ENCODE peak calls at places on chromosome 12, in seven cellular contexts. Q is breast epithelium; Y is D341Med; J is head of caudate nucleus; D is stimulated activated CD8-positive, alpha-beta memory T cell treated with anti-CD3 and anti-CD28 coated beads, Interleukin-7, amount 100 ng/mL, for 1 hour; I is activated naive CD4-positive, alpha-beta T cell treated with anti-CD3 and anti-CD28 coated beads, Interleukin-2, amount 50 U/mL, for 16 hours; S is LoVo. O is an unnamed sample.

GRCh38 chr12:82651489-82651888 is 35.2 kb upstream of the TMTC2 start:
- DNase-seq in D (no peak), Q (no peak), I (no peak), Y (no peak), S (peak), J (no peak), O (peak)

GRCh38 chr12:127119600-127120140 is 1147.3 kb upstream of the TMEM132C start:
- DNase-seq in Q (no peak), S (no peak), Y (no peak), D (no peak), I (no peak), J (no peak), O (no peak)

GRCh38 chr12:53320352-53321195 is 836 bp downstream of the AAAS start:
- DNase-seq in Q (no peak), Y (no peak), D (no peak), S (no peak), J (no peak), I (no peak), O (no peak)

GRCh38 chr12:4121506-4122020 is 152.0 kb upstream of the CCND2 start:
- DNase-seq in Q (no peak), S (no peak), J (no peak), Y (no peak), D (no peak), I (no peak), O (no peak)

GRCh38 chr12:131720241-131720640 is 9.4 kb downstream of the SFSWAP start:
- DNase-seq in J (no peak), D (no peak), Q (no peak), S (no peak), Y (no peak), I (no peak), O (no peak)

GRCh38 chr12:117400912-117401311 is 39.5 kb upstream of the NOS1 start:
- DNase-seq in D (no peak), I (no peak), Q (no peak), S (no peak), Y (no peak), J (no peak), O (no peak)

GRCh38 chr12:132078190-132078589 is 65.9 kb downstream of the DDX51 start:
- DNase-seq in Q (no peak), Y (no peak), S (no peak), J (no peak), I (no peak), D (no peak), O (no peak)

GRCh38 chr12:67441736-67442346 is 172.7 kb downstream of the CAND1 start:
- DNase-seq in I (peak), S (peak), J (peak), Q (peak), Y (peak), D (peak), O (peak)

GRCh38 chr12:11749943-11750690 is 100.6 kb downstream of the ETV6 start:
- DNase-seq in Q (no peak), Y (no peak), J (no peak), S (no peak), I (no peak), D (no peak), O (no peak)

GRCh38 chr12:110120878-110121277 is 3.3 kb upstream of the IFT81 start:
- DNase-seq in Y (no peak), Q (no peak), D (no peak), J (no peak), S (no peak), I (no peak), O (no peak)

GRCh38 chr12:31499567-31499966 is 91.4 kb downstream of the DENND5B start:
- DNase-seq in D (no peak), J (no peak), S (no peak), I (no peak), Q (no peak), Y (no peak), O (no peak)

GRCh38 chr12:47107926-47108325 is 28.2 kb upstream of the AMIGO2 start:
- DNase-seq in Y (no peak), Q (no peak), S (no peak), I (no peak), D (no peak), J (no peak), O (no peak)

GRCh38 chr12:108806921-108807320 is 50.5 kb downstream of the SSH1 start:
- DNase-seq in J (no peak), Y (no peak), Q (no peak), S (no peak), I (no peak), D (no peak), O (no peak)

GRCh38 chr12:14390885-14391530 is 25.5 kb downstream of the ATF7IP start:
- DNase-seq in Y (no peak), Q (no peak), I (no peak), S (no peak), J (no peak), D (no peak), O (no peak)

GRCh38 chr12:27665704-27666103 is 30.5 kb upstream of the REP15 start:
- DNase-seq in Y (no peak), I (no peak), S (no peak), Q (no peak), D (no peak), J (no peak), O (no peak)

GRCh38 chr12:84995646-84996045 is 40.4 kb downstream of the TSPAN19 start:
- DNase-seq in J (no peak), S (no peak), D (no peak), I (no peak), Q (no peak), Y (no peak), O (no peak)

GRCh38 chr12:28026701-28027100 is 54.2 kb upstream of the PTHLH start:
- DNase-seq in Y (no peak), J (no peak), Q (no peak), D (no peak), S (no peak), I (no peak), O (peak)

GRCh38 chr12:5905757-5906156 is 39.3 kb downstream of the ANO2 start:
- DNase-seq in Q (no peak), I (no peak), Y (no peak), D (no peak), S (no peak), J (no peak), O (no peak)

GRCh38 chr12:87820524-87821194 is 208.5 kb downstream of the C12orf50 start:
- DNase-seq in I (no peak), S (peak), Y (no peak), J (no peak), Q (no peak), D (no peak), O (peak)

GRCh38 chr12:45560689-45561088 is 168.8 kb upstream of the ARID2 start:
- DNase-seq in D (no peak), Q (no peak), S (no peak), I (no peak), J (no peak), Y (no peak), O (no peak)

GRCh38 chr12:2110841-2111566 is 58.2 kb downstream of the CACNA1C start:
- DNase-seq in I (no peak), S (no peak), Q (no peak), Y (no peak), D (no peak), J (no peak), O (peak)

GRCh38 chr12:132622437-132623071 is 4.0 kb downstream of the P2RX2 start:
- DNase-seq in Q (no peak), I (no peak), D (no peak), S (no peak), Y (no peak), J (no peak), O (peak)

GRCh38 chr12:89245090-89245489 is 107.2 kb downstream of the DUSP6 start:
- DNase-seq in D (no peak), Y (no peak), J (no peak), I (peak), S (no peak), Q (no peak), O (no peak)

GRCh38 chr12:20946732-20947131 is 136.2 kb downstream of the SLCO1B3 start:
- DNase-seq in Q (no peak), I (no peak), S (no peak), J (no peak), Y (peak), D (no peak), O (peak)

GRCh38 chr12:6235499-6235898 is 35.3 kb downstream of the CD9 start:
- DNase-seq in J (no peak), Y (no peak), S (peak), D (no peak), I (no peak), Q (peak), O (peak)

GRCh38 chr12:109432842-109433304 is 44.2 kb downstream of the KCTD10 start:
- DNase-seq in I (peak), J (peak), Y (peak), S (peak), D (peak), Q (peak), O (peak)

GRCh38 chr12:113591480-113591971 is 119.9 kb upstream of the LHX5 start:
- DNase-seq in J (no peak), Q (no peak), S (peak), I (no peak), Y (peak), D (no peak), O (peak)

GRCh38 chr12:3973939-3974644 is 100.9 kb upstream of the PARP11 start:
- DNase-seq in I (no peak), Q (no peak), J (no peak), D (no peak), S (no peak), Y (no peak), O (no peak)

GRCh38 chr12:68854078-68854468 is 46.1 kb downstream of the MDM2 start:
- DNase-seq in S (no peak), I (no peak), D (no peak), Q (no peak), Y (no peak), J (no peak), O (no peak)

GRCh38 chr12:32039341-32039740 is 67.3 kb upstream of the BICD1 start:
- DNase-seq in J (no peak), I (no peak), Y (no peak), Q (no peak), D (no peak), S (no peak), O (no peak)

GRCh38 chr12:81759215-81759991 is at the start of gene PPFIA2:
- DNase-seq in J (peak), Q (peak), Y (peak), D (no peak), S (no peak), I (peak), O (no peak)

GRCh38 chr12:105935981-105936380 is 202.8 kb downstream of the NUAK1 start:
- DNase-seq in D (no peak), J (no peak), Y (no peak), S (no peak), I (no peak), Q (no peak), O (no peak)

GRCh38 chr12:52119398-52120254 is 40.1 kb downstream of the SMIM41 start:
- DNase-seq in Y (peak), I (peak), D (no peak), Q (no peak), S (peak), J (no peak), O (peak)

GRCh38 chr12:12272869-12273268 is 6.0 kb upstream of the LRP6 start:
- DNase-seq in S (no peak), Q (no peak), Y (no peak), D (no peak), J (no peak), I (no peak), O (no peak)

GRCh38 chr12:56206373-56207166 is 15.2 kb downstream of the RNF41 start:
- DNase-seq in J (peak), S (no peak), Y (peak), I (peak), Q (no peak), D (no peak), O (peak)